ENCODE peak calls at places on chromosomes 4 and X, in five cellular contexts. V, Y, I, Q and X are unnamed samples.

GRCh38 chrX:9701790-9702189 is 63.9 kb downstream of the GPR143 start:
- DNase-seq in V (no peak), Y (no peak), I (no peak), Q (no peak), X (no peak)

GRCh38 chr4:18722748-18723191 is 701.2 kb upstream of the LCORL start:
- DNase-seq in V (no peak), Y (no peak), I (no peak), Q (no peak), X (no peak)

GRCh38 chr4:173185832-173186545 is 17.4 kb downstream of the GALNT7 start:
- DNase-seq in V (no peak), Y (no peak), I (no peak), Q (no peak), X (no peak)

GRCh38 chrX:107025538-107025937 is 25.5 kb upstream of the MORC4 start:
- DNase-seq in V (peak; percentile 6), Y (no peak), I (no peak), Q (peak; percentile 7), X (no peak)

GRCh38 chr4:53905935-53906377 is 158.4 kb downstream of the CHIC2 start:
- DNase-seq in V (peak; percentile 29), Y (no peak), I (peak; percentile 6), Q (peak; percentile 71), X (no peak)

GRCh38 chr4:168388890-168389289 is 70.3 kb upstream of the DDX60 start:
- DNase-seq in V (peak; percentile 34), Y (no peak), I (no peak), Q (no peak), X (no peak)

GRCh38 chrX:127389900-127390299 is 570.4 kb downstream of the PRR32 start:
- DNase-seq in V (no peak), Y (no peak), I (no peak), Q (no peak), X (no peak)

GRCh38 chrX:42770566-42770965 is 7.4 kb downstream of the PPP1R2C start:
- DNase-seq in V (no peak), Y (no peak), I (no peak), Q (no peak), X (no peak)

GRCh38 chr4:3320361-3321023 is 27.7 kb downstream of the RGS12 start:
- DNase-seq in V (no peak), Y (no peak), I (no peak), Q (no peak), X (no peak)

GRCh38 chr4:122894802-122895201 is 27.6 kb downstream of the NUDT6 start:
- DNase-seq in V (no peak), Y (no peak), I (no peak), Q (no peak), X (no peak)

GRCh38 chr4:89308161-89308500 is 531 bp upstream of the GPRIN3 start:
- DNase-seq in V (no peak), Y (no peak), I (no peak), Q (no peak), X (no peak)

GRCh38 chr4:20358110-20358509 is 106.4 kb downstream of the SLIT2 start:
- DNase-seq in V (no peak), Y (no peak), I (no peak), Q (no peak), X (no peak)

GRCh38 chr4:3402409-3403103 is 39.2 kb upstream of the HGFAC start:
- DNase-seq in V (no peak), Y (no peak), I (no peak), Q (peak; percentile 53), X (peak; percentile 48)

GRCh38 chrX:124216396-124217124 is 115.9 kb upstream of the TEX13D start:
- DNase-seq in V (no peak), Y (no peak), I (no peak), Q (no peak), X (no peak)

GRCh38 chr4:3868146-3868840 is 102.1 kb downstream of the ADRA2C start:
- DNase-seq in V (peak; percentile 37), Y (no peak), I (no peak), Q (no peak), X (no peak)

GRCh38 chr4:18917689-18918088 is 896.1 kb upstream of the LCORL start:
- DNase-seq in V (no peak), Y (no peak), I (no peak), Q (no peak), X (no peak)

GRCh38 chr4:56870927-56871326 is 36.8 kb upstream of the REST start:
- DNase-seq in V (no peak), Y (no peak), I (no peak), Q (no peak), X (no peak)

GRCh38 chrX:39504850-39505259 is 592.9 kb downstream of the BCOR start:
- DNase-seq in V (no peak), Y (no peak), I (no peak), Q (no peak), X (no peak)